ENCODE peak calls at places on chromosomes 5 and 9, in six cellular contexts. E is PC-9; H is foreskin fibroblast; Y is CD8-positive, alpha-beta T cell; D is brain microvascular endothelial cell; C is fibroblast of pulmonary artery. P is an unnamed sample.
A peak's percentile ranks its signal among the peaks of the same experiment; 100 is the strongest.

GRCh38 chr9:124599121-124599795 is 92.1 kb upstream of the NR5A1 start:
- DNase-seq in D (no peak), E (no peak), H (no peak), C (no peak), Y (no peak), P (no peak)

GRCh38 chr9:71652480-71652879 is 115.8 kb downstream of the CEMIP2 start:
- DNase-seq in Y (no peak), D (no peak), H (no peak), E (no peak), C (no peak), P (no peak)

GRCh38 chr9:86413966-86414880 is 60.0 kb upstream of the TUT7 start:
- DNase-seq in C (peak; percentile 67), D (no peak), Y (no peak), H (no peak), E (no peak), P (no peak)

GRCh38 chr5:135821802-135822201 is 12.7 kb upstream of the SLC25A48 start:
- DNase-seq in E (no peak), H (no peak), Y (no peak), D (no peak), C (no peak), P (no peak)

GRCh38 chr9:105154723-105155191 is 89.7 kb upstream of the SLC44A1 start:
- DNase-seq in E (no peak), H (peak; percentile 29), C (peak; percentile 67), D (no peak), Y (no peak), P (no peak)

GRCh38 chr5:142290574-142291299 is 34.1 kb downstream of the SPRY4 start:
- DNase-seq in Y (no peak), E (no peak), D (peak; percentile 44), H (no peak), C (peak; percentile 42), P (no peak)

GRCh38 chr5:92838253-92838652 is 742.8 kb downstream of the NR2F1-AS1 start:
- DNase-seq in Y (no peak), H (no peak), C (peak; percentile 14), E (no peak), D (no peak), P (no peak)

GRCh38 chr5:82259172-82259800 is 18.9 kb downstream of the RPS23 start:
- DNase-seq in E (no peak), C (peak; percentile 56), Y (no peak), D (peak; percentile 11), H (peak; percentile 16), P (no peak)

GRCh38 chr5:64923151-64923685 is 154.5 kb downstream of the CWC27 start:
- DNase-seq in H (peak; percentile 6), Y (no peak), D (peak; percentile 66), E (no peak), C (peak; percentile 47), P (no peak)

GRCh38 chr9:114655689-114656088 is 1.9 kb downstream of the TEX53 start:
- DNase-seq in D (peak; percentile 57), H (peak; percentile 51), C (peak; percentile 55), E (no peak), Y (no peak), P (no peak)

GRCh38 chr5:55600536-55601208 is 65.9 kb upstream of the PLPP1 start:
- DNase-seq in C (peak; percentile 85), H (peak; percentile 60), D (peak; percentile 64), E (peak; percentile 67), Y (no peak), P (peak; percentile 57)

GRCh38 chr5:149913449-149914419 is 30.9 kb downstream of the PDE6A start:
- DNase-seq in C (no peak), E (no peak), Y (no peak), D (no peak), H (no peak), P (no peak)

GRCh38 chr9:71830929-71831328 is 62.6 kb upstream of the CEMIP2 start:
- DNase-seq in H (no peak), E (peak; percentile 55), Y (no peak), D (no peak), C (no peak), P (no peak)

GRCh38 chr5:139312075-139312474 is 18.5 kb downstream of the MATR3 start:
- DNase-seq in D (no peak), E (no peak), C (no peak), Y (no peak), H (no peak), P (no peak)

GRCh38 chr9:99878651-99879050 is 27.8 kb upstream of the STX17 start:
- DNase-seq in D (no peak), Y (no peak), C (no peak), E (no peak), H (no peak), P (no peak)

GRCh38 chr5:110769282-110769681 is 30.5 kb downstream of the SLC25A46 start:
- DNase-seq in H (peak; percentile 76), Y (no peak), E (no peak), D (peak; percentile 44), C (peak; percentile 90), P (no peak)

DNA sequence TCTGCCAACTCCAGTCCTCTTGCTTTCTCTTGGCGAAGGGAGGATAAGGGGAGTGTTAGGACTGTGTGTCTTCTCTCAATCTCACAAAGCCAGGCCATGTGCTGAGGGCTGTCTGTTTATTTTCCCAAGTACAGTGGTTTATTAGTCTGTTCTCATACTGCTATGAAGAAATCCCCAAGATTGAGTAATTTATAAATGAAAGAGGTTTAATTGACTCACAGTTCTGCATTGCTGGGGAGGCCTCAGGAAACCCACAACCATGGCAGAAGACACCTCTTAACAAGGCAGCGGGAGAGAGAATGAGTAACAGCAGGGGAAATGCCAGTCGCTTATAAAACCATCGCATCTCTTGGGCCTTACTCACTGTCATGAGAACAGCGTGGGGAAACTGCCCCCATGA is 36.2 kb upstream of the CKS2 start:
- DNase-seq in E (no peak), C (peak; percentile 86), Y (no peak), D (peak; percentile 94), H (peak; percentile 93), P (no peak)
- H3K4me3 ChIP-seq in E (no peak overlapping the region), C (no peak overlapping the region), Y (no peak overlapping the region), D (no peak overlapping the region), H (no peak overlapping the region), P (no peak overlapping the region)

GRCh38 chr9:131469369-131469768 is 33.3 kb upstream of the POMT1 start:
- DNase-seq in H (no peak), E (no peak), Y (no peak), D (no peak), C (no peak), P (no peak)
- H3K4me3 ChIP-seq in H (no peak overlapping the region), E (no peak overlapping the region), Y (no peak overlapping the region), D (no peak overlapping the region), C (no peak overlapping the region), P (no peak overlapping the region)

GRCh38 chr5:158699336-158699735 is 400.4 kb downstream of the EBF1 start:
- DNase-seq in D (no peak), H (no peak), C (no peak), E (no peak), Y (no peak), P (no peak)

GRCh38 chr5:158698036-158698667 is 401.6 kb downstream of the EBF1 start:
- DNase-seq in H (no peak), Y (no peak), D (no peak), C (no peak), E (no peak), P (no peak)

GRCh38 chr5:158700231-158700996 is 399.3 kb downstream of the EBF1 start:
- DNase-seq in H (peak; percentile 69), Y (no peak), D (no peak), C (no peak), E (no peak), P (no peak)

GRCh38 chr5:158700997-158701391 is 398.7 kb downstream of the EBF1 start:
- DNase-seq in Y (no peak), D (no peak), E (no peak), C (no peak), H (no peak), P (no peak)

GRCh38 chr5:158698768-158699167 is 400.9 kb downstream of the EBF1 start:
- DNase-seq in H (no peak), D (no peak), C (no peak), E (no peak), Y (no peak), P (no peak)
- H3K4me3 ChIP-seq in H (no peak overlapping the region), D (no peak overlapping the region), C (no peak overlapping the region), E (no peak overlapping the region), Y (no peak overlapping the region), P (no peak overlapping the region)

DNA sequence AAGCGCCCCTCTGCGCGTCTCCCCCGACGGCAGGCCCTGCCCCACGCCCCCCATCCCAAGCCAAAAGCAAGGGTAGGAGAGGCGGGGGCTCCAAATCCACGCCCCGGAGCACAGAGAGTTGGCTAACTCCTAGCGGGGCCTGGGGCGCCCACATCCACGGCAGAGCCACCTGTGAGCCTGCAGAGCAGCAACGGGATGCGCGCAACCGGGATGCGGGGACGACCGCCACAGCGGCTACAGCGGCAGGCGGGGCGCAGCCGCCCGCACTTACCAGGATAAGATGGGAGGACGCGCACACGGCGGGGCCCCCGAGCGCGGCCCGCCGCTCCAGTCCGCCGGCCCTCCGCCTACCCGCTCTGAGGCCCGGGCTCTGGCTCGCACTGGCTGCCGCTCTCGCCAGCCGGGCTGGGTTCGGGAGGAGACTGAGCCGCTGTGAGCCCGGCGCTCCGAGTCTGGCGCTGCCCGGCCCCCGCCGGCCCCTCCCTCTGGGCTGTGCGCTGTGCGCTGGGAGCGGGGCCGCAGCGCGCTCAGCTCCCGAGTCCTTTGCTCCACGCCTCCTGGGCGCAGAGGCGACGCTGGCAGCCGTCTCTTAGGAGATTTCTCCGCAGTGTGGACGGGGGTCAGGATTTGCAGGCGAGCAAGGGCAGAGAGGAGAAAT is at the start of gene SLC24A2:
- DNase-seq in H (no peak), Y (no peak), C (no peak), D (no peak), E (no peak), P (no peak)
- H3K4me3 ChIP-seq in H (no peak within 1 kb of the TSS), Y (no peak within 1 kb of the TSS), C (no peak within 1 kb of the TSS), D (no peak within 1 kb of the TSS), E (no peak within 1 kb of the TSS), P (no peak within 1 kb of the TSS)

GRCh38 chr5:151682751-151683331 is 3.9 kb downstream of the SPARC start:
- DNase-seq in E (no peak), C (no peak), Y (no peak), H (no peak), D (no peak), P (no peak)
- H3K4me3 ChIP-seq in E (no peak overlapping the region), C (peak overlapping the region; percentile 74), Y (no peak overlapping the region), H (peak overlapping the region; percentile 85), D (peak overlapping the region; percentile 100), P (no peak overlapping the region)

GRCh38 chr9:106482733-106483132 is 380.2 kb upstream of the ZNF462 start:
- DNase-seq in C (peak; percentile 12), Y (no peak), H (no peak), E (no peak), D (no peak), P (no peak)
- H3K4me3 ChIP-seq in C (no peak overlapping the region), Y (no peak overlapping the region), H (no peak overlapping the region), E (no peak overlapping the region), D (no peak overlapping the region), P (no peak overlapping the region)

GRCh38 chr9:91824591-91825339 is 125.3 kb downstream of the ROR2 start:
- DNase-seq in H (peak; percentile 59), Y (no peak), D (no peak), E (no peak), C (peak; percentile 66), P (no peak)

GRCh38 chr9:91820949-91821880 is 128.8 kb downstream of the ROR2 start:
- DNase-seq in H (no peak), Y (no peak), C (no peak), D (no peak), E (no peak), P (no peak)

GRCh38 chr9:91825866-91826265 is 124.2 kb downstream of the ROR2 start:
- DNase-seq in H (no peak), D (no peak), E (no peak), C (no peak), Y (no peak), P (no peak)

GRCh38 chr9:91825422-91825821 is 124.6 kb downstream of the ROR2 start:
- DNase-seq in Y (no peak), H (peak; percentile 37), E (peak; percentile 45), C (peak; percentile 49), D (no peak), P (no peak)

GRCh38 chr9:91824151-91824550 is 125.9 kb downstream of the ROR2 start:
- DNase-seq in C (no peak), Y (no peak), D (no peak), H (no peak), E (no peak), P (no peak)
- H3K4me3 ChIP-seq in C (no peak overlapping the region), Y (no peak overlapping the region), D (no peak overlapping the region), H (peak overlapping the region; percentile 36), E (no peak overlapping the region), P (no peak overlapping the region)